ENCODE peak calls at places on chromosomes 5 and 9, in seven cellular contexts. H is endothelial cell, M is Kasumi-1, T is NCI-H1930, R is globus pallidus, A is astrocyte of the cerebellum, I is NCI-H2081. Z is an unnamed sample.
A peak's percentile ranks its signal among the peaks of the same experiment; 100 is the strongest.

GRCh38 chr5:168020522-168021294 is 270.7 kb upstream of the WWC1 start:
- DNase-seq in H (no peak), M (no peak), T (no peak), R (no peak), A (no peak), I (peak; percentile 4), Z (peak; percentile 17)

GRCh38 chr5:141691867-141692532 is 10.0 kb upstream of the ARAP3 start:
- DNase-seq in H (peak; percentile 97), M (peak; percentile 81), T (peak; percentile 60), R (peak; percentile 75), A (peak; percentile 29), I (peak; percentile 61), Z (peak; percentile 64)

GRCh38 chr9:93247892-93248291 is 64.0 kb downstream of the WNK2 start:
- DNase-seq in H (no peak), M (no peak), T (no peak), R (no peak), A (no peak), I (no peak), Z (no peak)

GRCh38 chr9:4026925-4027324 is 272.9 kb downstream of the GLIS3 start:
- DNase-seq in H (no peak), M (no peak), T (no peak), R (no peak), A (no peak), I (no peak), Z (no peak)

GRCh38 chr5:140189977-140190867 is 15.2 kb downstream of the CYSTM1 start:
- DNase-seq in H (no peak), M (no peak), T (no peak), R (no peak), A (no peak), I (no peak), Z (no peak)

GRCh38 chr5:109186759-109187158 is 223.0 kb downstream of the PJA2 start:
- DNase-seq in H (no peak), M (no peak), T (no peak), R (no peak), A (no peak), I (no peak), Z (no peak)

GRCh38 chr5:83249156-83249555 is 171.8 kb downstream of the XRCC4 start:
- DNase-seq in H (no peak), M (no peak), T (no peak), R (no peak), A (no peak), I (no peak), Z (no peak)

GRCh38 chr9:112863781-112864180 is 26.9 kb downstream of the SLC46A2 start:
- DNase-seq in H (no peak), M (peak; percentile 59), T (no peak), R (no peak), A (no peak), I (no peak), Z (no peak)

GRCh38 chr5:34555699-34556513 is 100.2 kb upstream of the RAI14 start:
- DNase-seq in H (no peak), M (no peak), T (no peak), R (no peak), A (no peak), I (peak; percentile 40), Z (no peak)

GRCh38 chr5:132481243-132482211 is 9.0 kb downstream of the IRF1 start:
- DNase-seq in H (no peak), M (no peak), T (no peak), R (no peak), A (no peak), I (no peak), Z (no peak)

GRCh38 chr5:32319392-32319791 is 6.7 kb upstream of the MTMR12 start:
- DNase-seq in H (no peak), M (no peak), T (no peak), R (no peak), A (no peak), I (no peak), Z (no peak)

GRCh38 chr5:137236266-137236665 is 262.9 kb downstream of the SPOCK1 start:
- DNase-seq in H (no peak), M (no peak), T (no peak), R (no peak), A (no peak), I (no peak), Z (no peak)

GRCh38 chr5:73633060-73633459 is 7.1 kb downstream of the ARHGEF28 start:
- DNase-seq in H (no peak), M (no peak), T (no peak), R (no peak), A (no peak), I (no peak), Z (no peak)

GRCh38 chr5:115666023-115666422 is 40.2 kb upstream of the TMED7 start:
- DNase-seq in H (no peak), M (no peak), T (no peak), R (no peak), A (no peak), I (no peak), Z (no peak)

GRCh38 chr5:15899481-15899880 is 280.1 kb downstream of the MARCHF11 start:
- DNase-seq in H (no peak), M (no peak), T (no peak), R (no peak), A (no peak), I (no peak), Z (no peak)

GRCh38 chr5:51882647-51883046 is 499.4 kb downstream of the ISL1 start:
- DNase-seq in H (no peak), M (no peak), T (no peak), R (no peak), A (no peak), I (no peak), Z (no peak)

GRCh38 chr5:74028406-74028805 is 402.4 kb downstream of the ARHGEF28 start:
- DNase-seq in H (no peak), M (no peak), T (peak; percentile 62), R (no peak), A (peak; percentile 44), I (no peak), Z (no peak)

GRCh38 chr9:17761984-17762676 is 183.3 kb downstream of the SH3GL2 start:
- DNase-seq in H (no peak), M (no peak), T (no peak), R (no peak), A (no peak), I (peak; percentile 57), Z (no peak)

GRCh38 chr5:10913846-10914245 is 152.8 kb upstream of the DAP start:
- DNase-seq in H (no peak), M (peak; percentile 85), T (no peak), R (peak; percentile 3), A (peak; percentile 83), I (peak; percentile 38), Z (peak; percentile 7)

GRCh38 chr5:122515709-122516431 is 203.8 kb downstream of the SNCAIP start:
- DNase-seq in H (peak; percentile 55), M (peak; percentile 79), T (peak; percentile 37), R (peak; percentile 33), A (peak; percentile 82), I (peak; percentile 54), Z (peak; percentile 74)

GRCh38 chr5:120256376-120256775 is 207.7 kb upstream of the PRR16 start:
- DNase-seq in H (no peak), M (no peak), T (no peak), R (no peak), A (no peak), I (no peak), Z (no peak)